ENCODE peak calls at places on chromosomes 2 and 18, in ten cellular contexts. W is HTR-8/SVneo; V is ovary; A is NCI-H2081; K is glutamatergic neuron; S is nephron progenitor cell; E is activated naive CD4-positive, alpha-beta T cell treated with anti-CD3 and anti-CD28 coated beads, Interleukin-2, amount 50 U/mL, for 16 hours; I is substantia nigra; F is RKO; G is NCI-H2029 treated with DMSO at 0.1 percent for 48 hours. T is an unnamed sample.

GRCh38 chr2:173095356-173095755 is 19.7 kb downstream of the MAP3K20 start:
- DNase-seq in W (no peak), V (no peak), A (no peak), K (no peak), S (no peak), E (no peak), I (no peak), F (no peak), G (no peak), T (no peak)

GRCh38 chr2:120437604-120438000 is 91.7 kb downstream of the INHBB start:
- DNase-seq in W (no peak), V (no peak), A (no peak), K (no peak), S (no peak), E (no peak), I (no peak), F (no peak), G (no peak), T (no peak)

GRCh38 chr18:39611381-39612090 is 2045.9 kb upstream of the CELF4 start:
- DNase-seq in W (no peak), V (no peak), A (no peak), K (no peak), S (no peak), E (no peak), I (no peak), F (no peak), G (no peak), T (no peak)

GRCh38 chr2:189143930-189144329 is 35.6 kb downstream of the COL5A2 start:
- DNase-seq in W (no peak), V (no peak), A (no peak), K (no peak), S (no peak), E (no peak), I (no peak), F (no peak), G (no peak), T (no peak)

GRCh38 chr2:168802825-168803726 is 639 bp downstream of the NOSTRIN start:
- DNase-seq in W (no peak), V (no peak), A (no peak), K (no peak), S (no peak), E (no peak), I (no peak), F (no peak), G (no peak), T (no peak)

GRCh38 chr2:113711857-113712256 is 44.6 kb downstream of the SLC35F5 start:
- DNase-seq in W (no peak), V (no peak), A (peak; percentile 63), K (no peak), S (no peak), E (no peak), I (no peak), F (no peak), G (no peak), T (no peak)

GRCh38 chr2:6927186-6927585 is 10.0 kb downstream of the RNF144A start:
- DNase-seq in W (no peak), V (no peak), A (no peak), K (no peak), S (no peak), E (no peak), I (no peak), F (no peak), G (no peak), T (no peak)

GRCh38 chr2:241224068-241224850 is 35.8 kb downstream of the ANO7 start:
- DNase-seq in W (no peak), V (peak; percentile 65), A (no peak), K (peak; percentile 61), S (peak; percentile 35), E (no peak), I (peak; percentile 79), F (no peak), G (no peak), T (peak; percentile 97)

GRCh38 chr2:204049635-204050034 is 113.1 kb downstream of the ICOS start:
- DNase-seq in W (no peak), V (no peak), A (no peak), K (no peak), S (no peak), E (no peak), I (no peak), F (no peak), G (no peak), T (no peak)

GRCh38 chr2:107384426-107384825 is 442.3 kb upstream of the RGPD4 start:
- DNase-seq in W (no peak), V (no peak), A (no peak), K (no peak), S (no peak), E (no peak), I (no peak), F (no peak), G (no peak), T (no peak)

GRCh38 chr2:49973917-49974368 is 819.6 kb upstream of the FSHR start:
- DNase-seq in W (peak; percentile 36), V (peak; percentile 50), A (peak; percentile 98), K (peak; percentile 79), S (peak; percentile 61), E (peak; percentile 58), I (peak; percentile 76), F (no peak), G (peak; percentile 36), T (peak; percentile 96)

GRCh38 chr2:239629936-239630617 is 229.3 kb upstream of the HDAC4 start:
- DNase-seq in W (no peak), V (no peak), A (no peak), K (no peak), S (no peak), E (no peak), I (no peak), F (no peak), G (no peak), T (no peak)

GRCh38 chr2:128425731-128426620 is 107.3 kb upstream of the HS6ST1 start:
- DNase-seq in W (no peak), V (peak; percentile 23), A (no peak), K (peak; percentile 12), S (no peak), E (no peak), I (no peak), F (no peak), G (no peak), T (no peak)

GRCh38 chr2:170525566-170525900 is 189.6 kb upstream of the SP5 start:
- DNase-seq in W (peak; percentile 81), V (peak; percentile 87), A (no peak), K (no peak), S (no peak), E (no peak), I (no peak), F (peak; percentile 94), G (no peak), T (peak; percentile 42)

GRCh38 chr2:10389596-10389995 is 58.5 kb downstream of the ODC1 start:
- DNase-seq in W (no peak), V (no peak), A (no peak), K (no peak), S (no peak), E (no peak), I (no peak), F (no peak), G (no peak), T (no peak)

GRCh38 chr2:159225025-159226016 is 61.2 kb downstream of the WDSUB1 start:
- DNase-seq in W (no peak), V (no peak), A (peak; percentile 11), K (no peak), S (no peak), E (no peak), I (no peak), F (no peak), G (no peak), T (no peak)

GRCh38 chr2:170943041-170943440 is 14.0 kb downstream of the GORASP2 start:
- DNase-seq in W (no peak), V (no peak), A (no peak), K (no peak), S (no peak), E (no peak), I (no peak), F (no peak), G (no peak), T (no peak)

GRCh38 chr2:120715941-120716340 is 19.7 kb upstream of the GLI2 start:
- DNase-seq in W (no peak), V (peak; percentile 17), A (no peak), K (no peak), S (no peak), E (no peak), I (no peak), F (no peak), G (no peak), T (no peak)

GRCh38 chr2:184304006-184304405 is 294.3 kb upstream of the ZNF804A start:
- DNase-seq in W (no peak), V (no peak), A (no peak), K (no peak), S (no peak), E (no peak), I (no peak), F (peak; percentile 5), G (no peak), T (no peak)

GRCh38 chr2:195658541-195658890 is 1.5 kb downstream of the SLC39A10 start:
- DNase-seq in W (peak; percentile 35), V (no peak), A (peak; percentile 49), K (no peak), S (no peak), E (no peak), I (no peak), F (peak; percentile 93), G (no peak), T (no peak)

GRCh38 chr18:44681039-44681595 is 429 bp downstream of the SETBP1 start:
- DNase-seq in W (no peak), V (no peak), A (peak; percentile 40), K (no peak), S (no peak), E (no peak), I (no peak), F (no peak), G (no peak), T (no peak)

GRCh38 chr2:39121523-39122063 is 742 bp upstream of the SOS1 start:
- DNase-seq in W (no peak), V (no peak), A (no peak), K (no peak), S (no peak), E (no peak), I (no peak), F (no peak), G (peak; percentile 69), T (no peak)

GRCh38 chr2:219247678-219248642 is 2.7 kb downstream of the STK16 start:
- DNase-seq in W (no peak), V (no peak), A (no peak), K (no peak), S (no peak), E (peak; percentile 56), I (no peak), F (no peak), G (no peak), T (no peak)

GRCh38 chr2:237702439-237703397 is 75.3 kb downstream of the LRRFIP1 start:
- DNase-seq in W (no peak), V (peak; percentile 80), A (no peak), K (no peak), S (peak; percentile 37), E (peak; percentile 37), I (no peak), F (no peak), G (no peak), T (peak; percentile 40)

GRCh38 chr2:109058215-109058614 is 69.2 kb upstream of the EDAR start:
- DNase-seq in W (no peak), V (no peak), A (no peak), K (no peak), S (no peak), E (no peak), I (no peak), F (no peak), G (no peak), T (no peak)

GRCh38 chr2:112645396-112646101 is at the start of gene SLC20A1:
- DNase-seq in W (peak; percentile 94), V (peak; percentile 95), A (peak; percentile 92), K (peak; percentile 98), S (peak; percentile 97), E (peak; percentile 99), I (peak; percentile 96), F (peak; percentile 95), G (peak; percentile 26), T (peak; percentile 97)

GRCh38 chr2:241148891-241149674 is at the start of gene PASK:
- DNase-seq in W (peak; percentile 96), V (peak; percentile 93), A (peak; percentile 98), K (peak; percentile 94), S (peak; percentile 89), E (peak; percentile 94), I (peak; percentile 82), F (peak; percentile 98), G (peak; percentile 90), T (peak; percentile 92)

GRCh38 chr2:68645523-68645922 is 2.1 kb downstream of the PROKR1 start:
- DNase-seq in W (no peak), V (no peak), A (no peak), K (no peak), S (no peak), E (no peak), I (no peak), F (no peak), G (no peak), T (no peak)